ENCODE peak calls at places on chromosomes 12 and 14, in five cellular contexts. One of them, this sample, is unnamed.

GRCh38 chr12:121025442-121026226 is 9.3 kb upstream of the C12orf43 start:
- DNase-seq in heart left ventricle: no peak
- DNase-seq in epithelial cell of esophagus: peak; percentile 51
- DNase-seq in upper lobe of right lung: peak; percentile 45
- DNase-seq in esophagus muscularis mucosa: no peak
- DNase-seq in this sample: no peak

GRCh38 chr12:50103767-50104321 is at the start of gene GPD1:
- DNase-seq in heart left ventricle: peak; percentile 61
- DNase-seq in epithelial cell of esophagus: peak; percentile 72
- DNase-seq in upper lobe of right lung: peak; percentile 91
- DNase-seq in esophagus muscularis mucosa: no peak
- DNase-seq in this sample: peak; percentile 28

GRCh38 chr12:88325076-88325827 is 183.1 kb downstream of the TMTC3 start:
- DNase-seq in heart left ventricle: no peak
- DNase-seq in epithelial cell of esophagus: peak; percentile 96
- DNase-seq in upper lobe of right lung: no peak
- DNase-seq in esophagus muscularis mucosa: no peak
- DNase-seq in this sample: peak; percentile 98

GRCh38 chr14:72611956-72612500 is 281.9 kb downstream of the DPF3 start:
- DNase-seq in heart left ventricle: no peak
- DNase-seq in epithelial cell of esophagus: no peak
- DNase-seq in upper lobe of right lung: no peak
- DNase-seq in esophagus muscularis mucosa: peak; percentile 66
- DNase-seq in this sample: no peak

GRCh38 chr14:65044596-65044959 is 57.7 kb downstream of the MAX start:
- DNase-seq in heart left ventricle: peak; percentile 29
- DNase-seq in epithelial cell of esophagus: no peak
- DNase-seq in upper lobe of right lung: peak; percentile 77
- DNase-seq in esophagus muscularis mucosa: no peak
- DNase-seq in this sample: no peak

GRCh38 chr14:96735509-96735908 is 61.7 kb upstream of the VRK1 start:
- DNase-seq in heart left ventricle: no peak
- DNase-seq in epithelial cell of esophagus: no peak
- DNase-seq in upper lobe of right lung: no peak
- DNase-seq in esophagus muscularis mucosa: no peak
- DNase-seq in this sample: no peak

GRCh38 chr12:113198286-113198685 is 12.8 kb downstream of the RITA1 start:
- DNase-seq in heart left ventricle: no peak
- DNase-seq in epithelial cell of esophagus: no peak
- DNase-seq in upper lobe of right lung: no peak
- DNase-seq in esophagus muscularis mucosa: no peak
- DNase-seq in this sample: no peak

GRCh38 chr14:92635031-92635430 is 113.4 kb downstream of the LGMN start:
- DNase-seq in heart left ventricle: no peak
- DNase-seq in epithelial cell of esophagus: no peak
- DNase-seq in upper lobe of right lung: no peak
- DNase-seq in esophagus muscularis mucosa: no peak
- DNase-seq in this sample: no peak

GRCh38 chr14:62528296-62528695 is 517.0 kb downstream of the KCNH5 start:
- DNase-seq in heart left ventricle: no peak
- DNase-seq in epithelial cell of esophagus: peak; percentile 25
- DNase-seq in upper lobe of right lung: no peak
- DNase-seq in esophagus muscularis mucosa: no peak
- DNase-seq in this sample: peak; percentile 18

GRCh38 chr14:63852271-63852816 is 460 bp upstream of the SYNE2 start:
- DNase-seq in heart left ventricle: no peak
- DNase-seq in epithelial cell of esophagus: peak; percentile 27
- DNase-seq in upper lobe of right lung: no peak
- DNase-seq in esophagus muscularis mucosa: no peak
- DNase-seq in this sample: peak; percentile 20

GRCh38 chr12:23860019-23860418 is 89.5 kb downstream of the SOX5 start:
- DNase-seq in heart left ventricle: no peak
- DNase-seq in epithelial cell of esophagus: no peak
- DNase-seq in upper lobe of right lung: no peak
- DNase-seq in esophagus muscularis mucosa: no peak
- DNase-seq in this sample: no peak

GRCh38 chr14:28061006-28061405 is 705.6 kb upstream of the FOXG1 start:
- DNase-seq in heart left ventricle: no peak
- DNase-seq in epithelial cell of esophagus: no peak
- DNase-seq in upper lobe of right lung: no peak
- DNase-seq in esophagus muscularis mucosa: no peak
- DNase-seq in this sample: no peak

GRCh38 chr14:40859065-40859464 is 747.6 kb upstream of the LRFN5 start:
- DNase-seq in heart left ventricle: no peak
- DNase-seq in epithelial cell of esophagus: no peak
- DNase-seq in upper lobe of right lung: no peak
- DNase-seq in esophagus muscularis mucosa: no peak
- DNase-seq in this sample: no peak

GRCh38 chr14:80981156-80981555 is 25.7 kb downstream of the TSHR start:
- DNase-seq in heart left ventricle: no peak
- DNase-seq in epithelial cell of esophagus: no peak
- DNase-seq in upper lobe of right lung: no peak
- DNase-seq in esophagus muscularis mucosa: no peak
- DNase-seq in this sample: no peak

GRCh38 chr12:122067966-122068365 is 10.6 kb upstream of the MLXIP start:
- DNase-seq in heart left ventricle: no peak
- DNase-seq in epithelial cell of esophagus: no peak
- DNase-seq in upper lobe of right lung: no peak
- DNase-seq in esophagus muscularis mucosa: no peak
- DNase-seq in this sample: peak; percentile 89

GRCh38 chr12:14782756-14783155 is 20.5 kb downstream of the WBP11 start:
- DNase-seq in heart left ventricle: no peak
- DNase-seq in epithelial cell of esophagus: no peak
- DNase-seq in upper lobe of right lung: no peak
- DNase-seq in esophagus muscularis mucosa: no peak
- DNase-seq in this sample: no peak

GRCh38 chr14:82537831-82538230 is 1004.2 kb upstream of the SEL1L start:
- DNase-seq in heart left ventricle: no peak
- DNase-seq in epithelial cell of esophagus: no peak
- DNase-seq in upper lobe of right lung: no peak
- DNase-seq in esophagus muscularis mucosa: no peak
- DNase-seq in this sample: no peak

GRCh38 chr12:123115409-123116111 is 35.3 kb downstream of the PITPNM2 start:
- DNase-seq in heart left ventricle: peak; percentile 75
- DNase-seq in epithelial cell of esophagus: peak; percentile 47
- DNase-seq in upper lobe of right lung: no peak
- DNase-seq in esophagus muscularis mucosa: no peak
- DNase-seq in this sample: peak; percentile 97

GRCh38 chr12:41476499-41476898 is 288.4 kb downstream of the PDZRN4 start:
- DNase-seq in heart left ventricle: no peak
- DNase-seq in epithelial cell of esophagus: no peak
- DNase-seq in upper lobe of right lung: no peak
- DNase-seq in esophagus muscularis mucosa: no peak
- DNase-seq in this sample: no peak

GRCh38 chr12:41479431-41479830 is 291.3 kb downstream of the PDZRN4 start:
- DNase-seq in heart left ventricle: no peak
- DNase-seq in epithelial cell of esophagus: no peak
- DNase-seq in upper lobe of right lung: no peak
- DNase-seq in esophagus muscularis mucosa: no peak
- DNase-seq in this sample: no peak

GRCh38 chr12:41468756-41469155 is 280.6 kb downstream of the PDZRN4 start:
- DNase-seq in heart left ventricle: no peak
- DNase-seq in epithelial cell of esophagus: no peak
- DNase-seq in upper lobe of right lung: peak; percentile 65
- DNase-seq in esophagus muscularis mucosa: no peak
- DNase-seq in this sample: no peak

GRCh38 chr12:41473441-41473840 is 285.3 kb downstream of the PDZRN4 start:
- DNase-seq in heart left ventricle: no peak
- DNase-seq in epithelial cell of esophagus: no peak
- DNase-seq in upper lobe of right lung: no peak
- DNase-seq in esophagus muscularis mucosa: no peak
- DNase-seq in this sample: no peak
- H3K4me3 ChIP-seq in heart left ventricle: no peak overlapping the region
- H3K4me3 ChIP-seq in epithelial cell of esophagus: no peak overlapping the region
- H3K4me3 ChIP-seq in upper lobe of right lung: no peak overlapping the region
- H3K4me3 ChIP-seq in esophagus muscularis mucosa: no peak overlapping the region
- H3K4me3 ChIP-seq in this sample: no peak overlapping the region

DNA sequence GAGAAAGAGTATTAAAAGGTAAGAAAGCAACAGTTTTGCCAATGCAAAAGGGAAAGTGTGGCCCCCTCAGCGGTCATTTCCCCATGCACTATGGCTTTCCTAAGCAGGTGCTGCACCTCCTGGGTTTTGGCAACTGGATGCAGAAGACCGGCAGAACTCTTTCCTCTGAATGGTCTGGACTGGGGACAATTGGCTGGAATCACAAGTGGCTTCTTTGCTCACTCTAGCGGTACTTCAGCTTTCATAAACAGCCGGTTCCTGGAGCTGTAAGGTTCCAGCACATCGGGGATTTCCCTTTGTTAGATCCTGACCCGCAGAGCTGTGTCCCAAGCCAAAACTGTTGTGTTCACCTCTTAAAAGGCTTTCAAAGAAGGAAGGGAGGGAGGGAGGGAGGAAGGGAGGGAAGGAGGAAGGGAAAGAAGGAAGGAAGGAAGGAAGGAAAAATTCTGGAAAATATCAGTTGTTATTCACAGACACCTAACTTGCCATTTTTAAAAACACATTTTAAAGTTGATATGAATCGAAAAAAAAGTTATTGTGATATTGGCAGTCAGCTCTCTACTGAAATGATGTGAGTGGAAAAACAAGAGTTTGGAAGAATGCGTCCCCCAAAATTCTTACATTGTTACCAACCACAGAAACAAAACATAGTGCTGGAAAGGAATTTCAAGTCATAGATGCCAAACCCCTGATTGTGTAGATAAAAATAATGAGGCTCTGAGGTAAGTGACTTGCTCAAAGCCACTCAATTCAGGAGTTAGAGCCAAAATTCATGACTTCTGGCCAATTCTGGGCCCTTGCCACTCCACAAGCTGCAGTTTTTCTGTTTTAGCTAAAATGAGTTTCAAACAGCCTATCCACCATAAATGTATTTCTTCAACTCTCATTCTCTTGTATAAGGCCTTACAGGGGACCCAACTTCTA is 220.6 kb upstream of the HMGA2 start:
- DNase-seq in heart left ventricle: peak; percentile 36
- DNase-seq in epithelial cell of esophagus: peak; percentile 73
- DNase-seq in upper lobe of right lung: no peak
- DNase-seq in esophagus muscularis mucosa: no peak
- DNase-seq in this sample: peak; percentile 94
- H3K4me3 ChIP-seq in heart left ventricle: peak overlapping the region; percentile 28
- H3K4me3 ChIP-seq in epithelial cell of esophagus: peak overlapping the region; percentile 5
- H3K4me3 ChIP-seq in upper lobe of right lung: no peak overlapping the region
- H3K4me3 ChIP-seq in esophagus muscularis mucosa: peak overlapping the region; percentile 12
- H3K4me3 ChIP-seq in this sample: peak overlapping the region; percentile 50

GRCh38 chr14:99244960-99245340 is 27.0 kb downstream of the BCL11B start:
- DNase-seq in heart left ventricle: no peak
- DNase-seq in epithelial cell of esophagus: peak; percentile 19
- DNase-seq in upper lobe of right lung: no peak
- DNase-seq in esophagus muscularis mucosa: no peak
- DNase-seq in this sample: no peak
- H3K4me3 ChIP-seq in heart left ventricle: no peak overlapping the region
- H3K4me3 ChIP-seq in epithelial cell of esophagus: peak overlapping the region; percentile 35
- H3K4me3 ChIP-seq in upper lobe of right lung: no peak overlapping the region
- H3K4me3 ChIP-seq in esophagus muscularis mucosa: no peak overlapping the region
- H3K4me3 ChIP-seq in this sample: no peak overlapping the region

DNA sequence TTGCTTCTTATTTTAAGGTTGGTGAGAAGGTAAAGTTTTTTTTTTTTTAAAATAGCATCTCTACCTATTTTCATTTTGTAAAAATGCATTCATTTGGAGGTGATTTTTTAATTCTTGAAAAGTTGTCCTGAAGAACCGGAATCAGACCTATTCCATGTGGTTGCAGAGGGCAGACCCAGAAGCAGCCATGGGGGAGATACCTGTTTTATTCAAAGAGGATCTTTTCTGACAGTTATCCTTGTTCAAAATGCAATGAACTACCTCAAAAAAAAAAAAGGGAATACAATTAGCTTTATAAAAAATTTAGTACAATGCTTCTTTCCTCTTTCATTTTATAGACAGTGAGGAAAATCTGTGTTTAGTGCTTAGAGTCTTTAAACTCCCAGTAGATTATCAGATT is 8.4 kb upstream of the NEMF start:
- DNase-seq in heart left ventricle: no peak
- DNase-seq in epithelial cell of esophagus: no peak
- DNase-seq in upper lobe of right lung: no peak
- DNase-seq in esophagus muscularis mucosa: no peak
- DNase-seq in this sample: no peak
- H3K4me3 ChIP-seq in heart left ventricle: peak overlapping the region; percentile 65
- H3K4me3 ChIP-seq in epithelial cell of esophagus: no peak overlapping the region
- H3K4me3 ChIP-seq in upper lobe of right lung: peak overlapping the region; percentile 58
- H3K4me3 ChIP-seq in esophagus muscularis mucosa: peak overlapping the region; percentile 74
- H3K4me3 ChIP-seq in this sample: peak overlapping the region; percentile 60

DNA sequence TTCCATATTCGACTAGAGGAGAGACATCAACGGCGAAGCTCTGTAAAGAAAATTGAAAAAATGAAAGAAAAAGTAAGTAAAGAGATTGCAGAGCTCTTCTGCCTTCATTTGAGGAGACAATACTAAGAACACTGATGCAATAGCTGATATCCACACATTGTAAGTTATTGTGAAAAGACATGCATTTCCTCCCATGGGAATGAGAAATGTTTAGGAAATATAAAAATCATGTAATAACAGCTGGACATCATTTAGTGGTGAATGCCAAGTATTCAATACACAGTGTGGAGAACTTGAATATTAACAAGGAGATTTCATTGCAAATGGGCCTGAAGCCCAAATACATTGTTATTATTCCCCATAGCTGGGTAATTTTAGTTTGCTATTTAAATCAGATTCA is 179.2 kb downstream of the KICS2 start:
- DNase-seq in heart left ventricle: no peak
- DNase-seq in epithelial cell of esophagus: no peak
- DNase-seq in upper lobe of right lung: no peak
- DNase-seq in esophagus muscularis mucosa: no peak
- DNase-seq in this sample: peak; percentile 68
- H3K4me3 ChIP-seq in heart left ventricle: no peak overlapping the region
- H3K4me3 ChIP-seq in epithelial cell of esophagus: no peak overlapping the region
- H3K4me3 ChIP-seq in upper lobe of right lung: no peak overlapping the region
- H3K4me3 ChIP-seq in esophagus muscularis mucosa: no peak overlapping the region
- H3K4me3 ChIP-seq in this sample: no peak overlapping the region

GRCh38 chr12:56120158-56120846 is 2.2 kb downstream of the ZC3H10 start:
- DNase-seq in heart left ventricle: no peak
- DNase-seq in epithelial cell of esophagus: peak; percentile 62
- DNase-seq in upper lobe of right lung: no peak
- DNase-seq in esophagus muscularis mucosa: no peak
- DNase-seq in this sample: peak; percentile 24
- H3K4me3 ChIP-seq in heart left ventricle: no peak overlapping the region
- H3K4me3 ChIP-seq in epithelial cell of esophagus: no peak overlapping the region
- H3K4me3 ChIP-seq in upper lobe of right lung: no peak overlapping the region
- H3K4me3 ChIP-seq in esophagus muscularis mucosa: no peak overlapping the region
- H3K4me3 ChIP-seq in this sample: no peak overlapping the region

GRCh38 chr12:53123578-53124351 is 20.5 kb downstream of the SOAT2 start:
- DNase-seq in heart left ventricle: peak; percentile 12
- DNase-seq in epithelial cell of esophagus: peak; percentile 52
- DNase-seq in upper lobe of right lung: no peak
- DNase-seq in esophagus muscularis mucosa: peak; percentile 74
- DNase-seq in this sample: peak; percentile 58
- H3K4me3 ChIP-seq in heart left ventricle: no peak overlapping the region
- H3K4me3 ChIP-seq in epithelial cell of esophagus: no peak overlapping the region
- H3K4me3 ChIP-seq in upper lobe of right lung: no peak overlapping the region
- H3K4me3 ChIP-seq in esophagus muscularis mucosa: no peak overlapping the region
- H3K4me3 ChIP-seq in this sample: no peak overlapping the region

This sample was measured in IMR-90.